ENCODE peak calls at places on chromosomes 4 and X, in six cellular contexts. A is heart right ventricle, C is progenitor cell of endocrine pancreas, X is WTC11, N is left ventricle myocardium inferior, Q is GM12865. B is an unnamed sample.

GRCh38 chr4:16775411-16776154 is 122.9 kb downstream of the LDB2 start:
- DNase-seq in N (no peak), Q (no peak), C (no peak), A (no peak), X (no peak), B (no peak)

GRCh38 chrX:136736690-136737089 is 44.0 kb downstream of the ARHGEF6 start:
- DNase-seq in X (no peak), N (no peak), A (no peak), C (no peak), Q (no peak), B (no peak)

GRCh38 chrX:114162068-114162735 is 421.7 kb upstream of the HTR2C start:
- DNase-seq in N (no peak), X (peak; percentile 72), A (no peak), C (no peak), Q (peak; percentile 24), B (no peak)

GRCh38 chr4:153710681-153711080 is 26.6 kb downstream of the TLR2 start:
- DNase-seq in Q (no peak), C (no peak), N (no peak), A (no peak), X (no peak), B (no peak)

GRCh38 chr4:143085224-143085623 is 99.5 kb upstream of the USP38 start:
- DNase-seq in A (no peak), Q (no peak), X (no peak), C (no peak), N (no peak), B (no peak)

GRCh38 chr4:170089743-170090666 is at the start of gene AADAT:
- DNase-seq in C (peak; percentile 81), Q (peak; percentile 3), N (peak; percentile 79), X (peak; percentile 87), A (peak; percentile 74), B (no peak)

GRCh38 chrX:55919367-55920221 is 202.0 kb downstream of the RRAGB start:
- DNase-seq in Q (peak; percentile 94), C (no peak), A (no peak), X (no peak), N (no peak), B (peak; percentile 50)

GRCh38 chr4:16818005-16818404 is 80.4 kb downstream of the LDB2 start:
- DNase-seq in N (no peak), C (no peak), X (peak; percentile 41), Q (no peak), A (no peak), B (no peak)

GRCh38 chr4:168908859-168909390 is 101.1 kb downstream of the CBR4 start:
- DNase-seq in N (no peak), A (no peak), Q (no peak), X (no peak), C (no peak), B (no peak)

GRCh38 chrX:113833656-113834055 is 750.2 kb upstream of the HTR2C start:
- DNase-seq in X (no peak), A (no peak), Q (no peak), N (no peak), C (no peak), B (no peak)

GRCh38 chr4:111494471-111494870 is 650.8 kb upstream of the FAM241A start:
- DNase-seq in X (no peak), Q (no peak), C (no peak), N (no peak), A (no peak), B (no peak)

GRCh38 chr4:156941940-156942548 is 29.6 kb downstream of the PDGFC start:
- DNase-seq in Q (no peak), X (peak; percentile 35), A (peak; percentile 19), N (no peak), C (peak; percentile 31), B (no peak)

GRCh38 chr4:40858946-40859345 is 109.2 kb downstream of the NSUN7 start:
- DNase-seq in X (no peak), Q (no peak), A (no peak), N (no peak), C (no peak), B (no peak)

GRCh38 chr4:15493411-15493810 is 23.7 kb downstream of the CC2D2A start:
- DNase-seq in A (no peak), N (no peak), Q (no peak), C (no peak), X (no peak), B (no peak)

GRCh38 chrX:103883533-103883932 is 51.5 kb upstream of the RAB9B start:
- DNase-seq in C (no peak), A (no peak), X (no peak), N (no peak), Q (no peak), B (no peak)

GRCh38 chr4:8050555-8051206 is 107.9 kb downstream of the ABLIM2 start:
- DNase-seq in X (peak; percentile 81), A (peak; percentile 87), Q (no peak), N (peak; percentile 86), C (no peak), B (no peak)

GRCh38 chr4:115331241-115331640 is 217.8 kb upstream of the NDST4 start:
- DNase-seq in N (no peak), Q (no peak), X (no peak), A (no peak), C (no peak), B (no peak)

GRCh38 chr4:158722291-158722916 is 792 bp downstream of the PPID start:
- DNase-seq in N (no peak), Q (peak; percentile 33), A (no peak), X (no peak), C (no peak), B (no peak)

GRCh38 chr4:40192286-40193017 is 4.4 kb upstream of the RHOH start:
- DNase-seq in Q (peak; percentile 89), A (no peak), C (no peak), N (no peak), X (no peak), B (no peak)

GRCh38 chrX:119790977-119791436 is 423 bp downstream of the RPL39 start:
- DNase-seq in Q (peak; percentile 58), N (no peak), A (peak; percentile 5), C (peak; percentile 9), X (no peak), B (no peak)

GRCh38 chr4:131113273-131113672 is 2017.3 kb downstream of the C4orf33 start:
- DNase-seq in C (no peak), N (no peak), X (no peak), Q (no peak), A (no peak), B (no peak)

GRCh38 chr4:182955411-182955810 is 38.2 kb upstream of the DCTD start:
- DNase-seq in N (no peak), C (no peak), Q (no peak), A (no peak), X (no peak), B (no peak)

GRCh38 chr4:147761218-147761883 is 29.5 kb downstream of the ARHGAP10 start:
- DNase-seq in X (no peak), A (no peak), C (no peak), N (no peak), Q (peak; percentile 76), B (no peak)

GRCh38 chr4:101952985-101953384 is 162.5 kb downstream of the BANK1 start:
- DNase-seq in Q (no peak), C (no peak), A (no peak), X (no peak), N (no peak), B (no peak)

GRCh38 chr4:106062452-106062875 is 167.2 kb downstream of the NPNT start:
- DNase-seq in C (no peak), X (no peak), A (no peak), N (no peak), Q (no peak), B (no peak)

GRCh38 chrX:25005382-25006185 is 10.2 kb downstream of the ARX start:
- DNase-seq in X (no peak), N (no peak), C (no peak), Q (no peak), A (no peak), B (no peak)

GRCh38 chr4:48162162-48162561 is 28.1 kb upstream of the TXK start:
- DNase-seq in X (no peak), A (no peak), C (no peak), N (no peak), Q (no peak), B (no peak)

GRCh38 chr4:104429150-104429741 is 65.4 kb downstream of the CXXC4 start:
- DNase-seq in X (no peak), Q (no peak), N (no peak), A (no peak), C (no peak), B (no peak)

GRCh38 chrX:66046612-66047235 is 6.8 kb upstream of the VSIG4 start:
- DNase-seq in C (no peak), A (no peak), X (no peak), Q (peak; percentile 81), N (no peak), B (no peak)

GRCh38 chr4:133150643-133151300 is 1.7 kb downstream of the PCDH10 start:
- DNase-seq in N (no peak), C (no peak), A (no peak), X (peak; percentile 56), Q (no peak), B (no peak)

GRCh38 chr4:42080284-42080683 is 72.2 kb downstream of the BEND4 start:
- DNase-seq in N (no peak), C (no peak), A (no peak), X (no peak), Q (no peak), B (no peak)

GRCh38 chrX:17374619-17375360 is at the start of gene NHS:
- DNase-seq in X (peak; percentile 76), A (peak; percentile 56), Q (no peak), N (peak; percentile 62), C (peak; percentile 86), B (no peak)
- TF ChIP-seq CTCF in X (no peak), A (peak; percentile 35), Q (no peak), N (peak; percentile 62), C (peak; percentile 81), B (no peak)

GRCh38 chr4:14143892-14144291 is 516.4 kb upstream of the BOD1L1 start:
- DNase-seq in X (no peak), C (no peak), Q (peak; percentile 11), A (no peak), N (no peak), B (no peak)
- TF ChIP-seq CTCF in X (no peak), C (peak; percentile 21), Q (peak; percentile 2), A (no peak), N (no peak), B (no peak)

DNA sequence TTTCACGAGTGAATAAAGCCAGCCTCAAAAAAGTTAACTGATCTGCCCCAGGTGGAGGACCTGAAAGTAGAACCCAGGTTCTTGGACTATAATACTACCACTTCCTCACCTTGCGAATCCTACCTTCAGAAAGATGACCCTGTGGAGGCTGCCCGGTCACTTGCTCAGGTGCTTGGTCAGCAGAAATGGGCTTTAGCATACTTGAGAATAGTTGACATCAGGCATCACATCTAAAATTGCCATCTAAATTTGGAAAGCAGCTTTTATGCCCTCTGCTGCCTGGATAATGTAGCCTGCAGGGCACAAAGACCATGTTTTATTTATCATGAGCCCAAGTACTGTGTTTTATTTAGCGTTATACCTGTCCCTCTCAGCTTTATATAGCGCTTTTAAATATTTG is 3.0 kb downstream of the BCLAF3 start:
- DNase-seq in A (no peak), Q (no peak), C (no peak), X (no peak), N (no peak), B (no peak)
- TF ChIP-seq CTCF in A (no peak), Q (no peak), C (no peak), X (no peak), N (no peak), B (no peak)

DNA sequence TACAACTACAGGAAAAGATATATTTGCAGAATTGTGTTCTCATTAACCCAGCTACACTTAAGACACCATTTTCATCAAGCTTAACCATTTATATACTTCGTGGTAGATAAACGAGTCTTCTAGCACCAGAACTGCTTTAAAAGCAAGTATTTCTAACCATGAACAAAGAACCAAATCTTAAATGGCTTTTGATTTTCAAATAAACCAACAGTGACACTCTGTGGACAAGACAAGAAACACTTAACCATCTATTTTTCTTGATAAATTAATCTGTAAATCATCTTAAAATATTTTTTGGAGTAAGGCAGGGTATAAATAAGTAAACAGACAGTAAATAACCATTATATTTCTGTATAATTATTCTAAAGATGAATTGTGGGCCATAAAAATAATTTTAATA is 10.2 kb downstream of the BEND2 start:
- DNase-seq in X (no peak), N (no peak), Q (no peak), C (no peak), A (no peak), B (no peak)
- TF ChIP-seq CTCF in X (no peak), N (peak; percentile 47), Q (no peak), C (peak; percentile 51), A (peak; percentile 54), B (no peak)